ENCODE peak calls at places on chromosomes 7 and 10, in six cellular contexts. F, O, A, N, Z and U are unnamed samples.

GRCh38 chr10:122475130-122475529 is 13.8 kb downstream of the HTRA1 start:
- DNase-seq in Z (no peak), F (no peak), A (peak), O (no peak), N (no peak), U (no peak)

GRCh38 chr7:23332193-23332592 is 33.1 kb downstream of the MALSU1 start:
- DNase-seq in A (no peak), N (no peak), Z (no peak), F (no peak), O (no peak), U (no peak)

GRCh38 chr7:85699482-85699881 is 512.6 kb upstream of the SEMA3D start:
- DNase-seq in F (no peak), Z (no peak), N (no peak), O (no peak), A (no peak), U (no peak)

GRCh38 chr10:118584181-118584954 is 11.1 kb downstream of the PRLHR start:
- DNase-seq in Z (no peak), A (no peak), N (no peak), F (no peak), O (no peak), U (no peak)

GRCh38 chr10:43221419-43222293 is 45.2 kb downstream of the RASGEF1A start:
- DNase-seq in A (no peak), Z (no peak), N (no peak), F (peak), O (peak), U (no peak)

GRCh38 chr10:103845983-103846382 is 9.4 kb downstream of the SH3PXD2A start:
- DNase-seq in Z (no peak), A (no peak), N (no peak), F (no peak), O (no peak), U (no peak)

GRCh38 chr10:101267336-101267735 is 38.1 kb upstream of the LBX1 start:
- DNase-seq in F (no peak), O (no peak), N (no peak), A (no peak), Z (no peak), U (no peak)

GRCh38 chr10:70923696-70924095 is 35.3 kb upstream of the PCBD1 start:
- DNase-seq in N (no peak), F (no peak), Z (no peak), O (no peak), A (no peak), U (no peak)

GRCh38 chr10:17984056-17984455 is 32.3 kb downstream of the SLC39A12 start:
- DNase-seq in F (no peak), O (no peak), Z (no peak), A (no peak), N (no peak), U (no peak)

GRCh38 chr7:95596183-95597135 is at the start of gene PDK4:
- DNase-seq in F (peak), A (peak), N (peak), O (peak), Z (no peak), U (peak)

GRCh38 chr7:129110575-129111376 is 33.7 kb upstream of the TSPAN33 start:
- DNase-seq in Z (no peak), F (peak), O (peak), N (no peak), A (no peak), U (no peak)

GRCh38 chr10:17835688-17836087 is 26.5 kb downstream of the MRC1 start:
- DNase-seq in O (peak), A (no peak), N (no peak), Z (peak), F (peak), U (no peak)

GRCh38 chr10:118305730-118306129 is 36.4 kb downstream of the FAM204A start:
- DNase-seq in N (no peak), F (no peak), Z (no peak), A (no peak), O (no peak), U (no peak)

GRCh38 chr7:70356324-70356797 is 758.1 kb downstream of the AUTS2 start:
- DNase-seq in O (no peak), Z (no peak), N (no peak), F (no peak), A (no peak), U (no peak)

GRCh38 chr7:519429-519973 is at the start of gene PDGFA:
- DNase-seq in Z (no peak), O (peak), A (no peak), N (no peak), F (no peak), U (peak)

GRCh38 chr10:1393481-1393880 is 337.3 kb downstream of the WDR37 start:
- DNase-seq in F (no peak), O (no peak), Z (no peak), A (no peak), N (no peak), U (no peak)

GRCh38 chr10:3877092-3878000 is 92.3 kb upstream of the KLF6 start:
- DNase-seq in N (no peak), A (no peak), O (no peak), F (no peak), Z (no peak), U (no peak)

GRCh38 chr7:130831817-130832481 is 97.9 kb upstream of the KLF14 start:
- DNase-seq in N (no peak), A (no peak), F (no peak), Z (peak), O (peak), U (no peak)

GRCh38 chr10:24617771-24618396 is 105.8 kb downstream of the ARHGAP21 start:
- DNase-seq in A (peak), Z (peak), O (peak), F (peak), N (no peak), U (peak)

GRCh38 chr10:3468919-3469638 is 296.5 kb upstream of the PITRM1 start:
- DNase-seq in Z (peak), A (peak), N (no peak), F (no peak), O (peak), U (no peak)

GRCh38 chr10:133272964-133273420 is 3.7 kb downstream of the ADAM8 start:
- DNase-seq in F (no peak), Z (no peak), N (no peak), A (no peak), O (no peak), U (no peak)

GRCh38 chr10:14712991-14713422 is 61.7 kb downstream of the FAM107B start:
- DNase-seq in A (no peak), O (no peak), F (peak), N (no peak), Z (no peak), U (no peak)

GRCh38 chr7:159105845-159106614 is 38.6 kb downstream of the VIPR2 start:
- DNase-seq in F (no peak), A (no peak), Z (no peak), N (no peak), O (peak), U (no peak)

GRCh38 chr10:44193156-44193555 is 191.7 kb downstream of the CXCL12 start:
- DNase-seq in A (no peak), O (no peak), Z (no peak), N (no peak), F (no peak), U (no peak)

GRCh38 chr10:32073676-32074075 is 17.5 kb upstream of the KIF5B start:
- DNase-seq in N (no peak), A (no peak), F (no peak), Z (no peak), O (no peak), U (no peak)

GRCh38 chr7:75772081-75773077 is at the start of gene CCL26:
- DNase-seq in Z (peak), F (no peak), A (peak), O (no peak), N (no peak), U (no peak)

GRCh38 chr10:60353519-60354258 is 36.0 kb downstream of the ANK3 start:
- DNase-seq in A (peak), Z (no peak), F (peak), O (peak), N (peak), U (no peak)

GRCh38 chr10:131087464-131088215 is 223.9 kb downstream of the TCERG1L start:
- DNase-seq in O (no peak), F (no peak), N (no peak), A (no peak), Z (no peak), U (no peak)

GRCh38 chr7:135929692-135930091 is 47.5 kb downstream of the MTPN start:
- DNase-seq in N (no peak), A (no peak), Z (no peak), O (no peak), F (peak), U (no peak)

GRCh38 chr7:24883632-24884013 is 96.4 kb downstream of the OSBPL3 start:
- DNase-seq in N (no peak), O (no peak), F (no peak), Z (no peak), A (no peak), U (no peak)

GRCh38 chr10:79385804-79386531 is 38.7 kb downstream of the PPIF start:
- DNase-seq in O (peak), Z (no peak), F (no peak), A (no peak), N (peak), U (peak)

GRCh38 chr7:96671854-96672253 is 37.8 kb downstream of the SEM1 start:
- DNase-seq in Z (no peak), O (no peak), F (no peak), N (no peak), A (no peak), U (no peak)

GRCh38 chr7:23067271-23067670 is 38.3 kb upstream of the KLHL7 start:
- DNase-seq in F (no peak), N (no peak), A (no peak), Z (no peak), O (no peak), U (no peak)

GRCh38 chr10:95571390-95571789 is 10.2 kb upstream of the SORBS1 start:
- DNase-seq in F (no peak), A (no peak), N (no peak), O (no peak), Z (no peak), U (no peak)

GRCh38 chr7:47329320-47329926 is 252.5 kb downstream of the TNS3 start:
- DNase-seq in Z (no peak), O (no peak), N (no peak), A (no peak), F (no peak), U (no peak)

GRCh38 chr7:93165447-93165846 is 17.3 kb upstream of the SAMD9L start:
- DNase-seq in N (no peak), Z (no peak), O (no peak), A (no peak), F (no peak), U (no peak)

GRCh38 chr7:116257156-116257555 is 46.8 kb downstream of the TES start:
- DNase-seq in N (no peak), O (no peak), F (no peak), Z (no peak), A (no peak), U (no peak)

GRCh38 chr7:19122018-19122588 is 4.7 kb upstream of the TWIST1 start:
- DNase-seq in Z (no peak), A (no peak), N (no peak), O (peak), F (no peak), U (no peak)

GRCh38 chr7:155992974-155993373 is 180.7 kb upstream of the SHH start:
- DNase-seq in O (no peak), N (no peak), Z (no peak), F (no peak), A (no peak), U (no peak)

GRCh38 chr7:73364006-73364728 is 36.2 kb downstream of the FKBP6 start:
- DNase-seq in N (no peak), F (no peak), O (no peak), A (no peak), Z (no peak), U (no peak)

DNA sequence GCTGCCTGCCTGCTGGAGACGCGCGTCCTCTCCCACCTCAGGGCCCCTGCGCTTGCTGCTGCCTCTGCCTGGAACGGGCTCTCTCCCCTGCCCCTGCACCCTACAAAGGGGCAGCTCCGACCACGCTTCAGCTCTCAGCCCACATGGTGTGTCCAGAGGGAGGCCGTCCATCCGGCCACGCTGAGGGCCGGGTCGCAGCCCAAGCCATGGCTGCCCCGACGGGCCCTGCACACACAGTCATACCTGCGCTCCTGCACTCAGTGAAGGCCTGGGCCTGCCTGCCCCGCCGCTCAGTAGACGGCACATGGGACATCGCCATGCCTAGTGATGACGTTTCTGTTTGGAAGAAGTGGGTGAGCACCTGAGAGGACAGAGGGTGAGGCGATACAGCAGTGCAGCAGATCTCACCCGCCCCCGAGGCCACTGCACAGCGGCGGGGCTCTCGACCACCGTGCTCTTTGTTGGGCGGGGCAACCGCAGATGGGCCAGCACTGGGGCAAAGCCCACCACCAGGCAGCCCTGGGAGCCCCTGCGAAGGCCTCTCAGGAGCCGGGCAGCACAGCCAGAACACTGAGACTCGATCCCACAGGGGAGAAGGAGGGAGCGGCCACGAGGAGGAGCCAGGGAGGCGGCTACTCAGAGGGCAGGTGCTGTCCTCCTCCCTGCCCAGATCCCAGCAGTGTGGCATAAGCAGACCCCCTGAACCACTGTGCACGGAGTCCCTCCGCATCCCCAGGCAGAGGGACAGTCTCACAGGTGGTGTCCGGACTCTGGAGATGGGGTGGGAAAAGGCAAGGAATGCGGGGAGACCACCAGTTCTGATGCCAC is 129.5 kb downstream of the MAD1L1 start:
- DNase-seq in O (no peak), F (no peak), A (no peak), N (no peak), Z (no peak), U (no peak)
- TF ChIP-seq CTCF in O (no peak), F (peak), A (no peak), N (no peak), Z (no peak), U (no peak)

DNA sequence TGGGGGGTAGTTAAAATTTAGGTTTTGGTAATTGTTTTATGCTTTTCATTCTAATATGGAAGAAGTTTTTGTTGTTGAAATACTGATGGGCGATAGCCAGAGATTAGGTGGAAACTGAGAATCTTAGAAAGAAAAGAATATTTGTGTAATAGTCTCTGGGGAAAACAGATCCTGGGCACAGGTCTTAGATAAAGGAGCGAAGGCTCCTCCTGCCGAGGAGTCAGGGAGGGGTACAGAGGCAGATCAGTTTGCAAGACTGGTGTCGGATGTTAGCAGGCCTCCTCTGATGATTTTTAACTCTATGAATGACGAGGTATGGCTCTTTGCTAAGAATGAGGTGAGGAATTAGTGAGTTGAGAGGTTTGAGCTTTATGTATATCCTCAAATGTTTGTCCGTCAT is 339.7 kb downstream of the HGF start:
- DNase-seq in F (no peak), N (no peak), Z (no peak), O (peak), A (no peak), U (no peak)
- TF ChIP-seq CTCF in F (no peak), N (no peak), Z (no peak), O (peak), A (no peak), U (no peak)

GRCh38 chr7:54249686-54250085 is 292.5 kb upstream of the VSTM2A start:
- DNase-seq in A (no peak), Z (no peak), F (no peak), O (no peak), N (no peak), U (no peak)

GRCh38 chr7:54252256-54253035 is 289.7 kb upstream of the VSTM2A start:
- DNase-seq in O (peak), F (no peak), Z (peak), N (no peak), A (no peak), U (no peak)

DNA sequence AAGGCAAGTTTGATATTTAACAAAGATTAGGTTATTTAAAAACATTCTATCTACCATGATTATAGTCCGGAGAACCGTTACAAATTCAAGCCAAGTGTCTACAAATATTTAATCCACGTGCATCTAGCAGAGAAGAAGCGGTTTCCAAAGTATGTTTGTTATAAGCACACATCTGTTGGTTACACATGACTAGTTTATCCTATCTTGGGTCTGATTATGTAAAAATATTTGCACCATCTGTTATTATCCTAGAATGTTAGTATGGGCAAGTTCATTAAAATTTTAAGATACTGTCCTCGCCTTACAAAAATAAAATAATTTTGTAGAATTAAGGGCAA is 289.2 kb upstream of the VSTM2A start:
- DNase-seq in O (no peak), A (no peak), N (no peak), F (no peak), Z (no peak), U (no peak)
- TF ChIP-seq CTCF in O (no peak), A (no peak), N (no peak), F (no peak), Z (no peak), U (no peak)

DNA sequence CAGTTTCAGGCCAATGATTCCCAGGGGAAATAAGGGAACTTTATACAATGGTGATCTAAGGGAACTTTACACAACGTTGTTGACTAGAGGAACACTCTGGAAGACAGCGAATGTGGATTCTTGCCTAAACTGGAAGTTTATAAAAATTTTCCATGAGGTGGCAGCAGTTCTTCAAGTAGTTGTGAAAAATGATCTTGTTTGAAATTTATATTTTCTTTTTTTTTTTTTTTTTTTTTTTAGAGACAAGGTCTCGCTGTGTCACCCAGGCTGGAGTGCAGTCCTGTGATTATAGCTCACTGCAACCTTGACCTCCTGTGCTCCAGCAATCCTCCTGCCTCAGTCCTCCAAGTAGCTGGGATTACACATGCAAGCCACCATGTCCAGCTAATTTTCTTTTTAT is 32.1 kb upstream of the GTF2I start:
- DNase-seq in O (no peak), N (no peak), A (no peak), F (no peak), Z (no peak), U (no peak)
- TF ChIP-seq CTCF in O (no peak), N (peak), A (no peak), F (no peak), Z (no peak), U (no peak)